ENCODE peak calls at places on chromosomes 11 and 22, in seven cellular contexts. One of them, this sample, is unnamed.

GRCh38 chr22:36328635-36329216 is 59.0 kb downstream of the MYH9 start:
- DNase-seq in endothelial cell: no peak
- DNase-seq in right cardiac atrium: peak; percentile 83
- DNase-seq in brain microvascular endothelial cell: peak; percentile 88
- DNase-seq in A549: peak; percentile 68
- DNase-seq in activated CD4-positive, alpha-beta T cell treated with anti-CD3 and anti-CD28 coated beads for 24 hours: no peak
- DNase-seq in iPS DF 6.9: no peak
- DNase-seq in this sample: no peak

GRCh38 chr22:29030618-29031235 is 30.9 kb downstream of the C22orf31 start:
- DNase-seq in endothelial cell: peak; percentile 53
- DNase-seq in right cardiac atrium: peak; percentile 86
- DNase-seq in brain microvascular endothelial cell: peak; percentile 59
- DNase-seq in A549: peak; percentile 82
- DNase-seq in activated CD4-positive, alpha-beta T cell treated with anti-CD3 and anti-CD28 coated beads for 24 hours: no peak
- DNase-seq in iPS DF 6.9: peak; percentile 39
- DNase-seq in this sample: no peak

GRCh38 chr11:107712342-107712741 is 486 bp upstream of the SLN start:
- DNase-seq in endothelial cell: no peak
- DNase-seq in right cardiac atrium: no peak
- DNase-seq in brain microvascular endothelial cell: no peak
- DNase-seq in A549: no peak
- DNase-seq in activated CD4-positive, alpha-beta T cell treated with anti-CD3 and anti-CD28 coated beads for 24 hours: no peak
- DNase-seq in iPS DF 6.9: no peak
- DNase-seq in this sample: no peak

GRCh38 chr11:103898577-103899336 is 137.7 kb upstream of the DDI1 start:
- DNase-seq in endothelial cell: no peak
- DNase-seq in right cardiac atrium: no peak
- DNase-seq in brain microvascular endothelial cell: no peak
- DNase-seq in A549: no peak
- DNase-seq in activated CD4-positive, alpha-beta T cell treated with anti-CD3 and anti-CD28 coated beads for 24 hours: no peak
- DNase-seq in iPS DF 6.9: no peak
- DNase-seq in this sample: no peak

GRCh38 chr22:23431337-23432072 is 148.6 kb downstream of the IGLL1 start:
- DNase-seq in endothelial cell: no peak
- DNase-seq in right cardiac atrium: no peak
- DNase-seq in brain microvascular endothelial cell: peak; percentile 40
- DNase-seq in A549: peak; percentile 28
- DNase-seq in activated CD4-positive, alpha-beta T cell treated with anti-CD3 and anti-CD28 coated beads for 24 hours: no peak
- DNase-seq in iPS DF 6.9: no peak
- DNase-seq in this sample: no peak

GRCh38 chr22:37309221-37310074 is 27.1 kb downstream of the CYTH4 start:
- DNase-seq in endothelial cell: no peak
- DNase-seq in right cardiac atrium: no peak
- DNase-seq in brain microvascular endothelial cell: no peak
- DNase-seq in A549: no peak
- DNase-seq in activated CD4-positive, alpha-beta T cell treated with anti-CD3 and anti-CD28 coated beads for 24 hours: no peak
- DNase-seq in iPS DF 6.9: no peak
- DNase-seq in this sample: no peak

GRCh38 chr11:102915044-102915375 is 40.2 kb upstream of the MMP12 start:
- DNase-seq in endothelial cell: no peak
- DNase-seq in right cardiac atrium: no peak
- DNase-seq in brain microvascular endothelial cell: no peak
- DNase-seq in A549: no peak
- DNase-seq in activated CD4-positive, alpha-beta T cell treated with anti-CD3 and anti-CD28 coated beads for 24 hours: no peak
- DNase-seq in iPS DF 6.9: no peak
- DNase-seq in this sample: no peak

GRCh38 chr11:114162719-114163123 is 103.2 kb downstream of the ZBTB16 start:
- DNase-seq in endothelial cell: no peak
- DNase-seq in right cardiac atrium: peak; percentile 91
- DNase-seq in brain microvascular endothelial cell: peak; percentile 96
- DNase-seq in A549: peak; percentile 57
- DNase-seq in activated CD4-positive, alpha-beta T cell treated with anti-CD3 and anti-CD28 coated beads for 24 hours: no peak
- DNase-seq in iPS DF 6.9: no peak
- DNase-seq in this sample: no peak

GRCh38 chr11:125348704-125349635 is 147.1 kb downstream of the FEZ1 start:
- DNase-seq in endothelial cell: peak; percentile 84
- DNase-seq in right cardiac atrium: peak; percentile 84
- DNase-seq in brain microvascular endothelial cell: peak; percentile 24
- DNase-seq in A549: peak; percentile 4
- DNase-seq in activated CD4-positive, alpha-beta T cell treated with anti-CD3 and anti-CD28 coated beads for 24 hours: peak; percentile 20
- DNase-seq in iPS DF 6.9: no peak
- DNase-seq in this sample: no peak

GRCh38 chr11:126061707-126062678 is 673 bp downstream of the CDON start:
- DNase-seq in endothelial cell: peak; percentile 53
- DNase-seq in right cardiac atrium: no peak
- DNase-seq in brain microvascular endothelial cell: no peak
- DNase-seq in A549: peak; percentile 52
- DNase-seq in activated CD4-positive, alpha-beta T cell treated with anti-CD3 and anti-CD28 coated beads for 24 hours: no peak
- DNase-seq in iPS DF 6.9: no peak
- DNase-seq in this sample: no peak

GRCh38 chr11:96222102-96222501 is 120.9 kb downstream of the MAML2 start:
- DNase-seq in endothelial cell: no peak
- DNase-seq in right cardiac atrium: no peak
- DNase-seq in brain microvascular endothelial cell: peak; percentile 61
- DNase-seq in A549: no peak
- DNase-seq in activated CD4-positive, alpha-beta T cell treated with anti-CD3 and anti-CD28 coated beads for 24 hours: no peak
- DNase-seq in iPS DF 6.9: no peak
- DNase-seq in this sample: no peak

GRCh38 chr11:12674936-12675696 is 895 bp downstream of the TEAD1 start:
- DNase-seq in endothelial cell: peak; percentile 28
- DNase-seq in right cardiac atrium: peak; percentile 77
- DNase-seq in brain microvascular endothelial cell: no peak
- DNase-seq in A549: no peak
- DNase-seq in activated CD4-positive, alpha-beta T cell treated with anti-CD3 and anti-CD28 coated beads for 24 hours: no peak
- DNase-seq in iPS DF 6.9: no peak
- DNase-seq in this sample: no peak

GRCh38 chr11:12205330-12205729 is 94.9 kb downstream of the MICAL2 start:
- DNase-seq in endothelial cell: no peak
- DNase-seq in right cardiac atrium: no peak
- DNase-seq in brain microvascular endothelial cell: no peak
- DNase-seq in A549: no peak
- DNase-seq in activated CD4-positive, alpha-beta T cell treated with anti-CD3 and anti-CD28 coated beads for 24 hours: no peak
- DNase-seq in iPS DF 6.9: no peak
- DNase-seq in this sample: no peak

GRCh38 chr11:126754850-126755426 is 245.6 kb downstream of the KIRREL3 start:
- DNase-seq in endothelial cell: no peak
- DNase-seq in right cardiac atrium: no peak
- DNase-seq in brain microvascular endothelial cell: no peak
- DNase-seq in A549: no peak
- DNase-seq in activated CD4-positive, alpha-beta T cell treated with anti-CD3 and anti-CD28 coated beads for 24 hours: no peak
- DNase-seq in iPS DF 6.9: no peak
- DNase-seq in this sample: no peak

GRCh38 chr11:16193897-16194381 is 162.4 kb downstream of the SOX6 start:
- DNase-seq in endothelial cell: no peak
- DNase-seq in right cardiac atrium: no peak
- DNase-seq in brain microvascular endothelial cell: no peak
- DNase-seq in A549: no peak
- DNase-seq in activated CD4-positive, alpha-beta T cell treated with anti-CD3 and anti-CD28 coated beads for 24 hours: no peak
- DNase-seq in iPS DF 6.9: no peak
- DNase-seq in this sample: no peak

GRCh38 chr11:86636275-86636674 is 36.1 kb downstream of the ME3 start:
- DNase-seq in endothelial cell: no peak
- DNase-seq in right cardiac atrium: no peak
- DNase-seq in brain microvascular endothelial cell: no peak
- DNase-seq in A549: peak; percentile 36
- DNase-seq in activated CD4-positive, alpha-beta T cell treated with anti-CD3 and anti-CD28 coated beads for 24 hours: no peak
- DNase-seq in iPS DF 6.9: no peak
- DNase-seq in this sample: no peak

GRCh38 chr22:44680481-44680894 is 21.5 kb upstream of the PRR5 start:
- DNase-seq in endothelial cell: no peak
- DNase-seq in right cardiac atrium: no peak
- DNase-seq in brain microvascular endothelial cell: no peak
- DNase-seq in A549: no peak
- DNase-seq in activated CD4-positive, alpha-beta T cell treated with anti-CD3 and anti-CD28 coated beads for 24 hours: no peak
- DNase-seq in iPS DF 6.9: no peak
- DNase-seq in this sample: no peak

GRCh38 chr11:124301482-124301881 is 12.3 kb downstream of the OR8D1 start:
- DNase-seq in endothelial cell: no peak
- DNase-seq in right cardiac atrium: no peak
- DNase-seq in brain microvascular endothelial cell: no peak
- DNase-seq in A549: no peak
- DNase-seq in activated CD4-positive, alpha-beta T cell treated with anti-CD3 and anti-CD28 coated beads for 24 hours: no peak
- DNase-seq in iPS DF 6.9: no peak
- DNase-seq in this sample: no peak

GRCh38 chr22:47498969-47499368 is 736.5 kb downstream of the TBC1D22A start:
- DNase-seq in endothelial cell: no peak
- DNase-seq in right cardiac atrium: no peak
- DNase-seq in brain microvascular endothelial cell: no peak
- DNase-seq in A549: no peak
- DNase-seq in activated CD4-positive, alpha-beta T cell treated with anti-CD3 and anti-CD28 coated beads for 24 hours: no peak
- DNase-seq in iPS DF 6.9: no peak
- DNase-seq in this sample: no peak

GRCh38 chr11:72716291-72716690 is 35.9 kb downstream of the ARAP1 start:
- DNase-seq in endothelial cell: no peak
- DNase-seq in right cardiac atrium: peak; percentile 37
- DNase-seq in brain microvascular endothelial cell: no peak
- DNase-seq in A549: no peak
- DNase-seq in activated CD4-positive, alpha-beta T cell treated with anti-CD3 and anti-CD28 coated beads for 24 hours: no peak
- DNase-seq in iPS DF 6.9: no peak
- DNase-seq in this sample: no peak

GRCh38 chr11:31779268-31779879 is 31.7 kb downstream of the PAX6 start:
- DNase-seq in endothelial cell: no peak
- DNase-seq in right cardiac atrium: no peak
- DNase-seq in brain microvascular endothelial cell: peak; percentile 57
- DNase-seq in A549: no peak
- DNase-seq in activated CD4-positive, alpha-beta T cell treated with anti-CD3 and anti-CD28 coated beads for 24 hours: no peak
- DNase-seq in iPS DF 6.9: no peak
- DNase-seq in this sample: no peak

GRCh38 chr11:126834573-126834972 is 166.0 kb downstream of the KIRREL3 start:
- DNase-seq in endothelial cell: no peak
- DNase-seq in right cardiac atrium: no peak
- DNase-seq in brain microvascular endothelial cell: no peak
- DNase-seq in A549: no peak
- DNase-seq in activated CD4-positive, alpha-beta T cell treated with anti-CD3 and anti-CD28 coated beads for 24 hours: no peak
- DNase-seq in iPS DF 6.9: no peak
- DNase-seq in this sample: no peak

GRCh38 chr22:43892183-43892894 is 526 bp upstream of the PNPLA5 start:
- DNase-seq in endothelial cell: no peak
- DNase-seq in right cardiac atrium: no peak
- DNase-seq in brain microvascular endothelial cell: no peak
- DNase-seq in A549: no peak
- DNase-seq in activated CD4-positive, alpha-beta T cell treated with anti-CD3 and anti-CD28 coated beads for 24 hours: no peak
- DNase-seq in iPS DF 6.9: no peak
- DNase-seq in this sample: no peak

GRCh38 chr11:59573216-59573615 is 42.4 kb downstream of the OSBP start:
- DNase-seq in endothelial cell: no peak
- DNase-seq in right cardiac atrium: no peak
- DNase-seq in brain microvascular endothelial cell: peak; percentile 72
- DNase-seq in A549: no peak
- DNase-seq in activated CD4-positive, alpha-beta T cell treated with anti-CD3 and anti-CD28 coated beads for 24 hours: no peak
- DNase-seq in iPS DF 6.9: no peak
- DNase-seq in this sample: no peak

GRCh38 chr11:62880231-62880802 is 379 bp upstream of the SLC3A2 start:
- DNase-seq in endothelial cell: peak; percentile 19
- DNase-seq in right cardiac atrium: no peak
- DNase-seq in brain microvascular endothelial cell: peak; percentile 69
- DNase-seq in A549: peak; percentile 37
- DNase-seq in activated CD4-positive, alpha-beta T cell treated with anti-CD3 and anti-CD28 coated beads for 24 hours: no peak
- DNase-seq in iPS DF 6.9: no peak
- DNase-seq in this sample: peak; percentile 37

GRCh38 chr11:103862049-103862826 is 174.2 kb upstream of the DDI1 start:
- DNase-seq in endothelial cell: no peak
- DNase-seq in right cardiac atrium: no peak
- DNase-seq in brain microvascular endothelial cell: no peak
- DNase-seq in A549: no peak
- DNase-seq in activated CD4-positive, alpha-beta T cell treated with anti-CD3 and anti-CD28 coated beads for 24 hours: no peak
- DNase-seq in iPS DF 6.9: no peak
- DNase-seq in this sample: no peak

GRCh38 chr11:18324381-18324780 is 2.0 kb downstream of the GTF2H1 start:
- DNase-seq in endothelial cell: no peak
- DNase-seq in right cardiac atrium: no peak
- DNase-seq in brain microvascular endothelial cell: no peak
- DNase-seq in A549: no peak
- DNase-seq in activated CD4-positive, alpha-beta T cell treated with anti-CD3 and anti-CD28 coated beads for 24 hours: no peak
- DNase-seq in iPS DF 6.9: no peak
- DNase-seq in this sample: no peak

GRCh38 chr22:50546326-50547230 is 879 bp downstream of the KLHDC7B start:
- DNase-seq in endothelial cell: no peak
- DNase-seq in right cardiac atrium: no peak
- DNase-seq in brain microvascular endothelial cell: no peak
- DNase-seq in A549: no peak
- DNase-seq in activated CD4-positive, alpha-beta T cell treated with anti-CD3 and anti-CD28 coated beads for 24 hours: no peak
- DNase-seq in iPS DF 6.9: no peak
- DNase-seq in this sample: no peak

GRCh38 chr11:65095427-65095826 is 587 bp upstream of the VPS51 start:
- DNase-seq in endothelial cell: no peak
- DNase-seq in right cardiac atrium: no peak
- DNase-seq in brain microvascular endothelial cell: no peak
- DNase-seq in A549: no peak
- DNase-seq in activated CD4-positive, alpha-beta T cell treated with anti-CD3 and anti-CD28 coated beads for 24 hours: no peak
- DNase-seq in iPS DF 6.9: no peak
- DNase-seq in this sample: no peak

GRCh38 chr22:16601437-16602223 is 9.0 kb upstream of the CCT8L2 start:
- DNase-seq in endothelial cell: no peak
- DNase-seq in right cardiac atrium: peak; percentile 74
- DNase-seq in brain microvascular endothelial cell: no peak
- DNase-seq in A549: no peak
- DNase-seq in activated CD4-positive, alpha-beta T cell treated with anti-CD3 and anti-CD28 coated beads for 24 hours: no peak
- DNase-seq in iPS DF 6.9: no peak
- DNase-seq in this sample: no peak

GRCh38 chr11:22304337-22304961 is 33.7 kb upstream of the SLC17A6 start:
- DNase-seq in endothelial cell: no peak
- DNase-seq in right cardiac atrium: no peak
- DNase-seq in brain microvascular endothelial cell: no peak
- DNase-seq in A549: peak; percentile 52
- DNase-seq in activated CD4-positive, alpha-beta T cell treated with anti-CD3 and anti-CD28 coated beads for 24 hours: no peak
- DNase-seq in iPS DF 6.9: no peak
- DNase-seq in this sample: peak; percentile 11

GRCh38 chr22:20020533-20021195 is at the start of gene TANGO2:
- DNase-seq in endothelial cell: peak; percentile 96
- DNase-seq in right cardiac atrium: peak; percentile 98
- DNase-seq in brain microvascular endothelial cell: peak; percentile 81
- DNase-seq in A549: peak; percentile 83
- DNase-seq in activated CD4-positive, alpha-beta T cell treated with anti-CD3 and anti-CD28 coated beads for 24 hours: peak; percentile 90
- DNase-seq in iPS DF 6.9: no peak
- DNase-seq in this sample: peak; percentile 93

GRCh38 chr11:71580057-71581003 is 2.3 kb downstream of the KRTAP5-11 start:
- DNase-seq in endothelial cell: peak; percentile 56
- DNase-seq in right cardiac atrium: no peak
- DNase-seq in brain microvascular endothelial cell: peak; percentile 77
- DNase-seq in A549: peak; percentile 69
- DNase-seq in activated CD4-positive, alpha-beta T cell treated with anti-CD3 and anti-CD28 coated beads for 24 hours: peak; percentile 12
- DNase-seq in iPS DF 6.9: peak; percentile 25
- DNase-seq in this sample: no peak

This sample was measured in GDM1.